ENCODE peak calls at places on chromosomes 7 and 10, in five cellular contexts. Z, L, U, V and R are unnamed samples.
A peak's percentile ranks its signal among the peaks of the same experiment; 100 is the strongest.

GRCh38 chr10:97030894-97031293 is 154.9 kb downstream of the SLIT1 start:
- DNase-seq in L (no peak), U (no peak), V (no peak), Z (no peak), R (no peak)

GRCh38 chr7:92762853-92763252 is 73.5 kb downstream of the CDK6 start:
- DNase-seq in U (no peak), Z (no peak), L (no peak), V (no peak), R (no peak)

GRCh38 chr10:85175635-85176034 is 847.2 kb downstream of the CCSER2 start:
- DNase-seq in V (no peak), L (no peak), U (no peak), Z (no peak), R (no peak)

GRCh38 chr7:105345003-105345402 is 43.7 kb downstream of the SRPK2 start:
- DNase-seq in U (no peak), V (no peak), Z (no peak), L (no peak), R (no peak)

GRCh38 chr10:78359641-78360091 is 326.0 kb downstream of the RPS24 start:
- DNase-seq in V (no peak), U (no peak), L (no peak), Z (no peak), R (no peak)

GRCh38 chr7:131546583-131547111 is 9.8 kb downstream of the PODXL start:
- DNase-seq in U (no peak), L (no peak), V (no peak), Z (peak; percentile 48), R (peak; percentile 33)

GRCh38 chr7:55099086-55099831 is 80.4 kb downstream of the EGFR start:
- DNase-seq in U (no peak), L (peak; percentile 46), V (no peak), Z (no peak), R (peak; percentile 72)

GRCh38 chr10:114694735-114695134 is 36.7 kb upstream of the ABLIM1 start:
- DNase-seq in L (no peak), V (no peak), Z (no peak), U (no peak), R (peak; percentile 60)

GRCh38 chr7:30920584-30921539 is 9.2 kb downstream of the AQP1 start:
- DNase-seq in Z (no peak), L (peak; percentile 64), U (no peak), V (no peak), R (peak; percentile 50)

GRCh38 chr7:128404826-128405344 is 4.9 kb downstream of the IMPDH1 start:
- DNase-seq in Z (no peak), V (no peak), U (no peak), L (no peak), R (peak; percentile 52)

GRCh38 chr7:25460426-25460825 is 232.1 kb upstream of the NPVF start:
- DNase-seq in U (no peak), Z (no peak), V (no peak), L (no peak), R (no peak)
- TF ChIP-seq CTCF in U (no peak), Z (no peak), V (no peak), L (no peak), R (no peak)

GRCh38 chr7:11701829-11702560 is 130.0 kb downstream of the THSD7A start:
- DNase-seq in V (no peak), U (no peak), Z (no peak), L (no peak), R (no peak)
- TF ChIP-seq CTCF in V (no peak), U (no peak), Z (no peak), L (no peak), R (no peak)

GRCh38 chr7:149423441-149423970 is 37.4 kb downstream of the ZNF777 start:
- DNase-seq in V (no peak), L (peak; percentile 17), U (no peak), Z (no peak), R (no peak)

GRCh38 chr7:149422914-149423285 is 38.0 kb downstream of the ZNF777 start:
- DNase-seq in V (no peak), U (no peak), L (peak; percentile 43), Z (no peak), R (no peak)

GRCh38 chr7:149427096-149427680 is 33.7 kb downstream of the ZNF777 start:
- DNase-seq in Z (no peak), V (no peak), U (no peak), L (no peak), R (no peak)

GRCh38 chr7:149420006-149420405 is 40.9 kb downstream of the ZNF777 start:
- DNase-seq in U (no peak), L (no peak), V (no peak), Z (no peak), R (no peak)

GRCh38 chr7:149422065-149422913 is 38.6 kb downstream of the ZNF777 start:
- DNase-seq in U (peak; percentile 11), V (peak; percentile 2), L (peak; percentile 74), Z (peak; percentile 69), R (peak; percentile 69)
- TF ChIP-seq CTCF in U (peak; percentile 39), V (no peak), L (peak; percentile 58), Z (peak; percentile 43), R (peak; percentile 39)

DNA sequence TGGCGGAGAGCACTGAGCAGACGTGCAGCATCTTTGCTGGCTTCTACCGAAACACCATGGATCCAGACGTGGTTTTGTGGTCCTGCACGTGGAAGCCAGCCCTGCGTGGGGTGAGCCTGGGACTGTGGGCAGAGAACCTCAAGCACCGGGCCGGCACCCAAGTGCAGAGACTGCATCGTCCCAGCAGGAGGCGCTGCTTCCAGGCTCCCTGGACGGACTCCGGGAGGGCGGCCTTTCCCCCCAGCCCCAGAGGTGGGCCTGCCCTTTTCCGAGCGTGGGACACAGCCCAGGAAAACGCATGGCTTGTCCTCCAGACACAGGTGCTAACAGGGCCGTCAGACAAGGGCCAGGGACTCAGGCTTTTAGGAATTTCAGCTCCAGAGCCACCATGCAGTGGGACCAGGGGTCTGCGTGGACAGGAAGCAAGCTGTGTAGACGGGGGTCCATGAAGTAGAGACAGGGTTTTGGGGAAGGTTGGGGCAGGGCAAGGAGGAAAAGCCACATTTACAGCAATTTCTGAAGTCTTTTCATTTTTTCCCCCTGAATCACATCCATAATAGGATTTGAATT is 303.9 kb downstream of the WDR37 start:
- DNase-seq in V (no peak), Z (no peak), L (no peak), U (no peak), R (no peak)
- TF ChIP-seq CTCF in V (no peak), Z (peak; percentile 22), L (peak; percentile 14), U (no peak), R (no peak)